ENCODE peak calls at places on chromosome 22, in nine cellular contexts. N is body of pancreas; W is K562; D is A549; A is naive thymus-derived CD4-positive, alpha-beta T cell; I is Caco-2; X is hepatocyte; M is neuronal stem cell; O is thoracic aorta. Z is an unnamed sample. For H3K4me1, the result is how much of the 10 kb centered on the place peaks cover.

GRCh38 chr22:26822300-26822699 is 164.9 kb downstream of the MIAT start:
- DNase-seq in N (no peak), D (no peak), O (no peak), A (no peak), W (no peak), X (no peak), I (no peak), M (no peak), Z (no peak)

GRCh38 chr22:28883917-28884753 is 763 bp downstream of the ZNRF3 start:
- DNase-seq in A (peak), M (peak), D (peak), O (no peak), W (peak), I (peak), X (peak), N (peak), Z (peak)

GRCh38 chr22:25987948-25988347 is 181.3 kb upstream of the SEZ6L start:
- DNase-seq in I (no peak), N (no peak), O (no peak), A (no peak), D (no peak), W (no peak), X (no peak), M (no peak), Z (peak)

GRCh38 chr22:47163481-47163875 is 401.0 kb downstream of the TBC1D22A start:
- DNase-seq in M (no peak), A (no peak), W (no peak), X (no peak), D (no peak), N (no peak), O (no peak), I (peak), Z (no peak)

GRCh38 chr22:25141994-25142620 is 57.6 kb upstream of the CRYBB3 start:
- DNase-seq in I (no peak), X (no peak), M (no peak), D (no peak), O (no peak), W (no peak), A (no peak), N (no peak), Z (peak)

GRCh38 chr22:44620129-44620840 is 81.7 kb upstream of the PRR5 start:
- DNase-seq in W (peak), N (peak), A (peak), I (peak), X (peak), D (peak), O (peak), M (peak), Z (peak)

GRCh38 chr22:35882226-35883027 is 146.2 kb downstream of the RBFOX2 start:
- DNase-seq in X (no peak), I (no peak), A (no peak), W (no peak), N (no peak), M (no peak), D (no peak), O (no peak), Z (peak)

GRCh38 chr22:24421428-24421931 is 5.9 kb upstream of the ADORA2A start:
- DNase-seq in I (peak), A (no peak), D (peak), X (peak), O (no peak), M (no peak), N (no peak), W (peak), Z (no peak)

GRCh38 chr22:32880906-32881596 is 79.5 kb downstream of the TIMP3 start:
- DNase-seq in O (no peak), X (peak), A (peak), M (no peak), W (peak), N (peak), D (no peak), I (no peak), Z (peak)

GRCh38 chr22:28900379-28900778 is 17.0 kb downstream of the ZNRF3 start:
- DNase-seq in N (no peak), I (no peak), W (no peak), O (no peak), A (no peak), M (no peak), X (no peak), D (no peak), Z (no peak)

GRCh38 chr22:47051435-47052175 is 289.2 kb downstream of the TBC1D22A start:
- DNase-seq in I (no peak), X (no peak), O (no peak), W (no peak), M (no peak), D (no peak), N (no peak), A (no peak), Z (no peak)

GRCh38 chr22:20510811-20511577 is 3.6 kb downstream of the MED15 start:
- DNase-seq in D (no peak), M (no peak), N (no peak), A (no peak), W (no peak), X (no peak), O (no peak), I (no peak), Z (no peak)

GRCh38 chr22:36156515-36157419 is 3.8 kb downstream of the APOL3 start:
- DNase-seq in A (peak), W (peak), I (no peak), N (peak), X (peak), D (no peak), M (no peak), O (peak), Z (peak)

GRCh38 chr22:47042861-47043496 is 280.5 kb downstream of the TBC1D22A start:
- DNase-seq in D (no peak), X (no peak), M (no peak), I (no peak), O (no peak), N (no peak), W (no peak), A (no peak), Z (no peak)

GRCh38 chr22:19419464-19420178 is 11.9 kb downstream of the HIRA start:
- DNase-seq in I (no peak), O (no peak), M (no peak), X (no peak), N (no peak), A (peak), D (no peak), W (peak), Z (no peak)

GRCh38 chr22:41563051-41563711 is 2.4 kb downstream of the CSDC2 start:
- DNase-seq in I (no peak), W (peak), D (peak), M (no peak), A (no peak), N (peak), X (peak), O (no peak), Z (peak)

GRCh38 chr22:42270178-42270511 is 308 bp downstream of the TCF20 start:
- DNase-seq in M (no peak), W (peak), A (no peak), D (peak), O (no peak), I (peak), N (peak), X (no peak), Z (no peak)

GRCh38 chr22:27299181-27300085 is 502.1 kb downstream of the MN1 start:
- DNase-seq in X (no peak), O (no peak), N (no peak), A (no peak), W (peak), D (no peak), M (no peak), I (no peak), Z (no peak)

GRCh38 chr22:19867617-19868016 is 12.9 kb upstream of the GNB1L start:
- DNase-seq in O (no peak), A (no peak), I (no peak), W (no peak), X (no peak), D (no peak), N (peak), M (no peak), Z (no peak)

GRCh38 chr22:17974703-17975372 is 49.5 kb downstream of the MICAL3 start:
- DNase-seq in N (no peak), A (no peak), M (no peak), X (no peak), W (no peak), O (no peak), D (no peak), I (no peak), Z (no peak)

GRCh38 chr22:42270512-42271190 is at the start of gene TCF20:
- DNase-seq in W (peak), I (peak), X (peak), O (no peak), M (peak), D (peak), A (peak), N (peak), Z (peak)

GRCh38 chr22:44882226-44882905 is 127.4 kb downstream of the PHF21B start:
- DNase-seq in O (no peak), I (peak), D (no peak), N (no peak), A (no peak), M (no peak), W (no peak), X (no peak), Z (no peak)

GRCh38 chr22:43554259-43554636 is 142.4 kb downstream of the MPPED1 start:
- DNase-seq in N (no peak), I (no peak), X (no peak), M (no peak), O (no peak), W (no peak), D (no peak), A (no peak), Z (no peak)

GRCh38 chr22:31647516-31647915 is 14.5 kb downstream of the PISD start:
- DNase-seq in D (no peak), W (no peak), I (no peak), O (no peak), M (no peak), X (no peak), N (no peak), A (no peak), Z (no peak)

GRCh38 chr22:35154937-35155387 is 89.0 kb downstream of the ISX start:
- DNase-seq in W (peak), N (peak), D (peak), O (no peak), M (peak), A (no peak), I (peak), X (peak), Z (peak)

DNA sequence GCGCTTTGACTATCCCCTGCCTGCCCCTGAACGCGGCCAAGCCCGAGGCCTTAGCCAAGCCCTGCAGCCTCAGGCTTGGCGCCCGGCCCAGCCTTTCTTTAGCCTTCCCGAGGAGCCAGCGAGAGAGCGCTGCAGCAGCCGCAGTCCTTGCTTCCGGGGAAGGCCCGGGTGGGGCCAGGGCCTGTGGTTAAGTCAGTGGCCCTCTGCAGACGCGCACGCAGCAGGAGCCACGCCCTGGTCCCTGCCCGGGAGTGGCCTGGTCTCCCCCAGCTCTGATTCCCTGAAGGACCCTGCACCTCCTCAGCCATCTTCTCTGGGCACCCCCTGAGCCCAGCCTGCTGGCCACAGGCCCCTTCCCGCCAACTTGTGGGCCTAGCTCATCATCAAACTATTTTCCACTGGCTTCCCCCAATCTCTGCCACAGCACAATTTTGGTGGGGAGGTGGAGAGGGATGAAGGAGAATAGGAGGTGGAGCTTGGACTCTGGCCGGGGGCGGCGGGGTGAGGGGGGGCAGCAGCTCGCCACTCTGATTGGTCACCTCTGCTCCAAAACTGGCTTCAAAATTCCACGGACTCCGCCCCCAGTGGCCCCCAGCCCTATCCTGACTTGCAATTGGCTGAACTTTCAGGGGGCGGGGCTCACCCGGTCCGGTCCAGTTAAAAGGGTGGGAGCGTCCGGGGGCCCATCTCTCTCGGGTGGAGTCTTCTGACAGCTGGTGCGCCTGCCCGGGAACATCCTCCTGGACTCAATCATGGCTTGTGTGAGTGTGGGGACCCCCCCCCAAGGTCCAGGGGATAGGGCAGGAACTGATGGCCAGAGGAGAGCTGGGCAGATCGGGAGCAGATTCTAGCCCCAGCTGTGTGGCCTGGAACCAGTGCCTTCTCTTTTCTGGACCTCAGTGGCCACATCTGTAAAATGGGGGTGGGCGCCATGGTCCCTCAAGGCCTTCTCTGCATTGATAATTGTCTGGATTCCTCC is at the start of gene LGALS1:
- DNase-seq in A (peak), M (no peak), I (no peak), X (peak), N (peak), W (peak), D (peak), O (peak), Z (peak)
- H3K4me1 ChIP-seq in A (under half), M (under half), I (under half), X (under half), N (under half), W (under half), D (under half), O (under half), Z (under half)

GRCh38 chr22:45997077-45997774 is 20.3 kb upstream of the WNT7B start:
- DNase-seq in D (no peak), W (no peak), N (peak), O (no peak), A (no peak), M (no peak), X (peak), I (no peak), Z (peak)

GRCh38 chr22:45996241-45997076 is 19.5 kb upstream of the WNT7B start:
- DNase-seq in W (no peak), X (no peak), O (no peak), D (no peak), I (no peak), A (no peak), N (peak), M (no peak), Z (peak)

GRCh38 chr22:45999379-45999971 is 22.5 kb upstream of the WNT7B start:
- DNase-seq in A (no peak), I (no peak), X (no peak), W (no peak), N (no peak), O (no peak), D (no peak), M (no peak), Z (no peak)

GRCh38 chr22:45998638-45999378 is 21.8 kb upstream of the WNT7B start:
- DNase-seq in M (no peak), W (no peak), O (no peak), X (no peak), A (no peak), D (no peak), I (no peak), N (no peak), Z (no peak)

DNA sequence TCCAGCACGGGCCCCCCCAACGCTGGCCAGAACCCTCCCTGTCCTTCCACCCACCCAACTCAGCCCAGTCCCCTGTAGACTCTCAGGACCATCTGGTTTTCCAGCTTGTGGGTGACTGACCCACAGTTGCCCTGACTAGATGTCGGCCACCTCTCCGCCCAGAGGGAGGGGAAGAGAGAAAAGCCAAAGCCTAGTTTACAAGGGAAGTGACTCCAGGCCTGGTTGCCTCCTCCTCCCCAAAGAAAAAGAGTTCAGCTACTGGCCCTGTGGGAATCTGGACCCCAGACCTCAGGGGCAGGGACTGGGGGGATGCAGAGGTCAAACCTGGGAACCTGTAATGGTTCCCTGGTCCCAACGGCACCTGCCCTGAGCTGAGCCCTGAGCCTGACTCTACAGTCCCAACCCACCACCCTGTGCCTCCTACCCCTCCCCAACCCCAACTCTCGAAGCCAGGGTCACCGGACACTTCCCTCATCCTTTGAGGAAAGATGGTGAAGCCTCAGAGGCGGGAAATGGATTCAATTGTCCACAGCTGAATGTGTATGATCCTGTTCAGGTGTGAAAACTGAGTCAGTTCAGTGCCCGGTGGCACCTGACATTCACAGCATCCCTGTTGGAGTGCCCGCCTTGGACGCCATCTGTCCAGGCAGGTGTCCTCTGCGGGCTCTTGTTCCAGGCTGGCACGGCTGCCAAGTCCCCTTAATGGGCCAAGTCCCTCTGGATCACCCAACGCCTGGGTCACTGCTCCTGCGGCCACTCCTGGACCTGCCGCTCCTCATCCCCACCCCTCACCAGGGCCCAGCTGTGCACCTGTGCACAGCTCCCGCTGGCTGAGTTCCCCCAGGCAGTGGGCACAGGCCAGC is 21.0 kb upstream of the WNT7B start:
- DNase-seq in O (no peak), M (no peak), X (no peak), W (no peak), N (peak), A (no peak), D (no peak), I (no peak), Z (peak)
- H3K4me1 ChIP-seq in O (under half), M (under half), X (under half), W (under half), N (under half), A (under half), D (under half), I (under half), Z (half or more)

DNA sequence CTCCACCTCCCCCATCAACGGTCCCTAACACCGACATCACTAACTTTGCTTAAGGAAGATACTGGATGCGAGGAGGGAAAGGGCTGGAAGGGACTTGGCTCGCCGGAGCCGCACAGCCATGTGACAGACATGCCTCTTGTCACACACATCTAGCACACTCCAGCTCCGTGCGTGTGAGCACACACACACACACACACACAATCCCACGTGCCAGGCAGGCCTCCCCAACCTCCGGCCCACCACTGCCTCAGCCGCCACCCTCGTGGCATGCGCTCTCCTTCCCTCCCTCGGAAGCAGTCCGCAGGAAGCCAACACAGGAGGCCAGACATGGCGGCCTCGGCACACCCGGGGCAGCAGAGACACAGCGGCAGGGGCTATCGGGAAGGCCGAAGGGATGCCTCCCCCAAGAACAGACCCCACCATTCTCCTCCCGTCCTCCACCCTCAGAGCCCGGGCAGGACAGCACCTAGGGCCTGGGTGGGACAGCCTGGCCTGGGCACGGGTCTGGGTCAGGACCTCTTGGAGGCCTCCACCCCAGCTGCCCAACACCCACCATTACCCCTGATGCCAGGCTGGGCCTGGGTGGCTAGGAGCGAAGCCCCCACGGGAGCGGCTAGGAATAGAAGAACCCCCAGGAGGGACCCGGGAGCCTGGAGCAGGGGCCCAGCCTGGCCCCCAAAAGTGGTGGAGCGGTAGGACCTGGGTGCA is 1.0 kb downstream of the MFNG start:
- DNase-seq in W (no peak), N (peak), A (peak), X (no peak), D (no peak), I (no peak), O (no peak), M (no peak), Z (no peak)
- H3K4me1 ChIP-seq in W (under half), N (under half), A (under half), X (under half), D (under half), I (under half), O (under half), M (under half), Z (under half)

DNA sequence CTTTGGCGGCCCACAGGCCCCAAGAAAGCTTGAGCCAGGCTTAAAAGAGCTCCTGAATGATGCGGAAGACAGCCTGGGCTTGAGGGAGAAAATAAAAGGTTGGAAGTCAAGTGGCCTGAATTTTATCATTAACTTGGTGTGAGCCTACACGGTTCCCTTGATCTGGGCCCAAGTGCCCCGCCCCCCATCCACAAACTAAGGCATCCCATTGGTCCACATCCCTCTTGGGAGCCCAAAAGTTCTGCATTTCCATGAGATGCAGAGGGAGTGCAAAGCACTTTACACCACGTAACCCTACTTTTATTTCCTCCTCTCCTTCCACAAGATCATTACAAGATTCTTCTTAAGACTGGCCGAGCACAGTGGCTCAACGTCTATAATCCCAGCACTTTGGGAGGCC is 22.2 kb downstream of the LARGE1 start:
- DNase-seq in A (no peak), N (no peak), M (no peak), D (no peak), I (no peak), X (no peak), O (no peak), W (no peak), Z (no peak)
- H3K4me1 ChIP-seq in A (under half), N (under half), M (under half), D (under half), I (under half), X (under half), O (under half), W (under half), Z (under half)

DNA sequence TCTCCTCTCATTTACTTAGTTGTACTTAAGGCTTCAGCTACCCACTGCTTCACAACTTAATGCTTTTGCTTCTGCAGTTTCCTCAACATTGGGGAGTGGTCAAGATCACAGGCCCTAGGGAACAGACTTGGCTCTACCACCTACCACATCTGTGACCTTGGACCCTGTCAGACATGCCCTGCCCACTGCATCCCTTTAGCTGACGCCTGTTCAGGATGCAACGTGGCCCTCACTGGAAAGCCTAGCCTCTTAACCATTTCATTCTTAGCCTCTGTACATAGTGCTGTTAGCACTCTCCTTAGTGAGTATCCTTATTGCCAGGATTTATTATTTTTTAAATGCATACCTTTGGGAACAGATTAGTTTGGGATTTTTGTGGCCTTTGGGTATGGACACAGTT is 34.4 kb downstream of the TNRC6B start:
- DNase-seq in O (no peak), D (no peak), N (no peak), I (no peak), M (no peak), X (no peak), W (no peak), A (no peak), Z (no peak)
- H3K4me1 ChIP-seq in O (half or more), D (under half), N (under half), I (under half), M (under half), X (under half), W (under half), A (under half), Z (under half)